ENCODE peak calls at places on chromosomes 5 and 9, in nine cellular contexts. I is astrocyte, R is psoas muscle, K is GM23338, Q is heart right ventricle, P is pancreas, D is IMR-90, X is PC-9, G is left lung. Y is an unnamed sample.

GRCh38 chr5:2353211-2353610 is 398.3 kb downstream of the IRX2 start:
- DNase-seq in I (no peak), R (no peak), K (no peak), Q (no peak), P (no peak), D (no peak), X (no peak), G (no peak), Y (no peak)

GRCh38 chr9:19162956-19163355 is 35.7 kb upstream of the PLIN2 start:
- DNase-seq in I (no peak), R (peak), K (no peak), Q (no peak), P (no peak), D (no peak), X (no peak), G (peak), Y (peak)

GRCh38 chr5:73606206-73606753 is 19.7 kb upstream of the ARHGEF28 start:
- DNase-seq in I (peak), R (no peak), K (no peak), Q (no peak), P (no peak), D (no peak), X (peak), G (no peak), Y (peak)

GRCh38 chr9:83280259-83280658 is 217.3 kb upstream of the RASEF start:
- DNase-seq in I (peak), R (no peak), K (no peak), Q (no peak), P (no peak), D (no peak), X (no peak), G (no peak), Y (no peak)

GRCh38 chr9:127405344-127406125 is 8.6 kb downstream of the SLC2A8 start:
- DNase-seq in I (no peak), R (no peak), K (no peak), Q (no peak), P (no peak), D (no peak), X (no peak), G (no peak), Y (no peak)

GRCh38 chr9:31089822-31090221 is 1294.6 kb upstream of the ACO1 start:
- DNase-seq in I (peak), R (no peak), K (no peak), Q (no peak), P (no peak), D (peak), X (no peak), G (no peak), Y (peak)

GRCh38 chr5:32645246-32645645 is 59.9 kb downstream of the SUB1 start:
- DNase-seq in I (no peak), R (no peak), K (peak), Q (no peak), P (no peak), D (no peak), X (no peak), G (no peak), Y (no peak)

GRCh38 chr9:89751081-89751855 is 146.5 kb downstream of the GADD45G start:
- DNase-seq in I (no peak), R (no peak), K (no peak), Q (no peak), P (no peak), D (no peak), X (no peak), G (no peak), Y (no peak)

GRCh38 chr5:139389701-139390638 is at the start of gene MZB1:
- DNase-seq in I (no peak), R (no peak), K (no peak), Q (no peak), P (no peak), D (no peak), X (no peak), G (no peak), Y (no peak)

GRCh38 chr9:7336356-7337075 is 463.1 kb downstream of the DMAC1 start:
- DNase-seq in I (no peak), R (no peak), K (no peak), Q (no peak), P (no peak), D (peak), X (no peak), G (no peak), Y (peak)

GRCh38 chr5:103525366-103525765 is 37.2 kb downstream of the NUDT12 start:
- DNase-seq in I (no peak), R (no peak), K (no peak), Q (no peak), P (no peak), D (no peak), X (no peak), G (no peak), Y (no peak)

GRCh38 chr5:485943-486491 is 38.2 kb downstream of the SLC9A3 start:
- DNase-seq in I (no peak), R (no peak), K (no peak), Q (no peak), P (no peak), D (no peak), X (no peak), G (no peak), Y (no peak)

DNA sequence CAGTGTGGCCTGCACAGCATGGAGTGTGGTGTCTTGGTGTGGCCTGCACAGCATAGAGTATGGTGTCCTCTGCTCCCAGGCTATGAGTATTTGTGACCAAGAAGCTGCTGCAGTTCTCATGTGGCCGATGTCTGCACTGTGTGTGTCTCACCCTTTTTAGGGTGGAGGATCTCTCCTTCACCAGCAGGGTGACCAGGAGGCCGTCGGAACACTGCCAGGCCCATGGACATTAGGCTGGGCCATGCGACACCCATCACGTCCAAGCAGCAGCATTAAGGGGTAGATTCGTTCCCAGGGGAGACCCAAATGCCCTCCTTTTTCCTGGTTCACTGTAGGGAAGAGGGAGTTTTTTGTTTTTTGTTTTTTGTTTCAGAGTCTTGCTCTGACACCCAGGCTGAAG is 115.3 kb upstream of the SPIN1 start:
- DNase-seq in I (no peak), R (no peak), K (peak), Q (no peak), P (no peak), D (no peak), X (no peak), G (no peak), Y (no peak)
- TF ChIP-seq CTCF in I (no peak), R (no peak), K (no peak), Q (no peak), P (no peak), D (no peak), X (no peak), G (no peak), Y (peak)

DNA sequence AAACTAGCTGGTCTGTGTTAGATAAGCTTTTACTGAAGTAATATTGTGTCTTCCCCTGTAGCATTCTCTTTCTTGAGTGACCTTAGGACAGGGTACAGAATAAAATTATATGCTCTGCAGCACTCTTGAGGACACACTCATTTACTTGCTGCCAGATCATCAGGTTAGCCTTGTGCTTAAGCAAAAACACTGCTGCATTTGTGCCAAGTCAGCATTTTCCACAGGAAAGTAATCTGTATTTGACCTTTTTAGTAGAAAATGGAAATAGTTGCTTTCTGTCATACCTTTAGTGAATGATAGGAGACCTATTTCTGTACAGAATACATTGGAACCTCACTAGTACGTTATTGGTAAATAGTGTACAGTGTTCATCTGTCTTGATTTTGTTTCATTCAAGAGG is 54.2 kb downstream of the LMNB1 start:
- DNase-seq in I (no peak), R (no peak), K (no peak), Q (no peak), P (no peak), D (no peak), X (no peak), G (no peak), Y (peak)
- H3K4me3 ChIP-seq in I (no peak), R (no peak), K (no peak), Q (no peak), P (no peak), D (no peak), X (no peak), G (no peak), Y (no peak)

DNA sequence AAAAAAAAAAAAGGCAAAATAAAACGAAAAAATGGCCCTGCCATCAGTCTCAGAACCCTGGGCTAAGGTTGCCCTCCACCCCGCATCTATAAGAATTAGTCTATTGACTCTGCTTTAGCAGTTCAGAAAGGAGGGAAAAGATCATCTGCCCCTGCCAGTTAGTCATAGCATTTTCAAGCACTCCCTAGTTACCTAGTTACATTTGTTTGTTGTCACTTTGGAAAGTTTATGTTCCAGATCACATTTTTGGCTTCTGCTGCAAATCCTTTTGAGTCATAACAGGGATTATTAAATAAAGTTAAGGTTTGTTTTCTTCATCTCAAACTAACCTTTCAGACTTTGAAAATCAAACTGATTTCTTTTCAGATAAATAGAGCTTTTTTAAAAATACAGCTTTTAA is 52.1 kb downstream of the AQP7 start:
- DNase-seq in I (peak), R (no peak), K (no peak), Q (no peak), P (no peak), D (peak), X (peak), G (no peak), Y (peak)
- TF ChIP-seq CTCF in I (no peak), R (no peak), K (no peak), Q (no peak), P (no peak), D (no peak), X (no peak), G (no peak), Y (no peak)

DNA sequence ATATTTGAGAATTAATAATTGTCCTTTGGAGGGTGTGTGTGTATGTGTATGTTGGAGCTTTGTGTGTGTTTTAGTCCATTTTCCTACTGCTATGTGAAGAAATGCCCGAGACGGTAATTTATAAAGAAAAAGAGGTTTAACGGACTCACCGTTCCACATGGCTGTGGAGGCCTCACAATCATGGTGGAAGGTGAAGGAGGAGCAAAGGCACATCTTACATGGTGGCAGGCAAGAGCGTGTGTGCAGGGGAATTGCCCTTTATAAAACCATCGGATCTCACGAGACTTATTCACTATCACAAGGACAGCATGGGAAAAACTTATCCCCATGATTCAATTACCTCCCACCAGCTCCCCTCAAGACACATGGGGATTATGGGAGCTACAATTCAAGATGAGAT is 44.1 kb downstream of the TMC1 start:
- DNase-seq in I (no peak), R (no peak), K (no peak), Q (no peak), P (no peak), D (no peak), X (no peak), G (no peak), Y (no peak)
- H3K4me3 ChIP-seq in I (no peak), R (no peak), K (no peak), Q (no peak), P (no peak), D (no peak), X (no peak), G (no peak), Y (no peak)

Y was measured in choroid plexus epithelial cell.